ENCODE peak calls at places on chromosomes 7 and 10, in eight cellular contexts. D, U, R, K, Z, I, J and O are unnamed samples.

GRCh38 chr10:73182568-73182967 is 14.6 kb downstream of the FAM149B1 start:
- DNase-seq in D (no peak), U (no peak), R (no peak), K (no peak), Z (no peak), I (no peak), J (peak; percentile 22), O (no peak)

GRCh38 chr10:92575961-92576360 is 2.1 kb upstream of the IDE start:
- DNase-seq in D (peak; percentile 59), U (no peak), R (peak; percentile 61), K (no peak), Z (no peak), I (no peak), J (no peak), O (no peak)

GRCh38 chr7:133023370-133024075 is 58.4 kb downstream of the CHCHD3 start:
- DNase-seq in D (no peak), U (no peak), R (peak; percentile 10), K (no peak), Z (no peak), I (no peak), J (no peak), O (no peak)

GRCh38 chr7:92685146-92686042 is 95.2 kb upstream of the FAM133B start:
- DNase-seq in D (no peak), U (no peak), R (no peak), K (no peak), Z (peak; percentile 41), I (no peak), J (peak; percentile 12), O (no peak)

GRCh38 chr10:71334228-71334791 is 15.3 kb downstream of the SLC29A3 start:
- DNase-seq in D (peak; percentile 45), U (no peak), R (peak; percentile 51), K (no peak), Z (no peak), I (no peak), J (peak; percentile 76), O (no peak)

GRCh38 chr10:30088178-30088577 is 28.8 kb upstream of the JCAD start:
- DNase-seq in D (no peak), U (no peak), R (no peak), K (no peak), Z (no peak), I (peak; percentile 1), J (no peak), O (no peak)

GRCh38 chr10:109912335-109913282 is 10.7 kb downstream of the XPNPEP1 start:
- DNase-seq in D (no peak), U (no peak), R (peak; percentile 62), K (no peak), Z (no peak), I (no peak), J (no peak), O (no peak)

GRCh38 chr7:156889089-156889488 is 3.9 kb downstream of the LMBR1 start:
- DNase-seq in D (no peak), U (no peak), R (no peak), K (no peak), Z (no peak), I (no peak), J (no peak), O (no peak)

GRCh38 chr10:48333856-48334255 is 27.4 kb downstream of the MAPK8 start:
- DNase-seq in D (no peak), U (no peak), R (peak; percentile 57), K (no peak), Z (no peak), I (no peak), J (no peak), O (no peak)

GRCh38 chr7:77447616-77448015 is 31.5 kb upstream of the GSAP start:
- DNase-seq in D (no peak), U (no peak), R (peak; percentile 25), K (no peak), Z (no peak), I (no peak), J (no peak), O (no peak)

GRCh38 chr7:153158204-153158603 is 398.7 kb downstream of the ACTR3B start:
- DNase-seq in D (no peak), U (no peak), R (no peak), K (no peak), Z (no peak), I (no peak), J (peak; percentile 11), O (no peak)

GRCh38 chr7:2032876-2033407 is 199.8 kb downstream of the MAD1L1 start:
- DNase-seq in D (no peak), U (no peak), R (no peak), K (no peak), Z (no peak), I (no peak), J (no peak), O (no peak)

GRCh38 chr7:28957822-28958234 is 302 bp downstream of the TRIL start:
- DNase-seq in D (no peak), U (peak; percentile 46), R (no peak), K (no peak), Z (no peak), I (no peak), J (peak; percentile 74), O (no peak)

GRCh38 chr7:44565097-44565794 is 8.5 kb downstream of the DDX56 start:
- DNase-seq in D (peak; percentile 65), U (peak; percentile 85), R (peak; percentile 50), K (no peak), Z (peak; percentile 43), I (peak; percentile 51), J (peak; percentile 79), O (peak; percentile 76)

GRCh38 chr7:69608049-69608448 is 9.8 kb downstream of the AUTS2 start:
- DNase-seq in D (no peak), U (no peak), R (no peak), K (no peak), Z (no peak), I (no peak), J (no peak), O (no peak)

GRCh38 chr10:123868058-123868995 is 23.3 kb downstream of the CPXM2 start:
- DNase-seq in D (no peak), U (no peak), R (no peak), K (no peak), Z (no peak), I (no peak), J (no peak), O (no peak)

GRCh38 chr10:118500477-118501104 is 94.9 kb downstream of the PRLHR start:
- DNase-seq in D (no peak), U (no peak), R (no peak), K (no peak), Z (no peak), I (no peak), J (no peak), O (no peak)

GRCh38 chr10:80204193-80204714 is 1.1 kb downstream of the ANXA11 start:
- DNase-seq in D (peak; percentile 46), U (no peak), R (peak; percentile 17), K (no peak), Z (no peak), I (no peak), J (peak; percentile 72), O (peak; percentile 72)

GRCh38 chr10:7553531-7553930 is 113.2 kb downstream of the ITIH5 start:
- DNase-seq in D (no peak), U (no peak), R (no peak), K (no peak), Z (no peak), I (no peak), J (no peak), O (no peak)

GRCh38 chr7:28739826-28740225 is 218.3 kb downstream of the TRIL start:
- DNase-seq in D (no peak), U (no peak), R (no peak), K (no peak), Z (no peak), I (no peak), J (no peak), O (no peak)

GRCh38 chr7:31735991-31736982 is 49.3 kb downstream of the PPP1R17 start:
- DNase-seq in D (peak; percentile 67), U (peak; percentile 76), R (peak; percentile 64), K (peak; percentile 20), Z (no peak), I (peak; percentile 65), J (peak; percentile 81), O (peak; percentile 66)

GRCh38 chr10:124605856-124606812 is 138.0 kb downstream of the FAM53B start:
- DNase-seq in D (no peak), U (peak; percentile 16), R (no peak), K (no peak), Z (no peak), I (no peak), J (no peak), O (no peak)

GRCh38 chr7:45596665-45597095 is 22.5 kb downstream of the ADCY1 start:
- DNase-seq in D (no peak), U (no peak), R (no peak), K (no peak), Z (no peak), I (no peak), J (no peak), O (no peak)

GRCh38 chr7:107167483-107168232 is 1.1 kb upstream of the HBP1 start:
- DNase-seq in D (peak; percentile 94), U (no peak), R (peak; percentile 85), K (peak; percentile 12), Z (peak; percentile 58), I (no peak), J (no peak), O (peak; percentile 66)

GRCh38 chr10:91124016-91124415 is 96.4 kb upstream of the PCGF5 start:
- DNase-seq in D (no peak), U (no peak), R (no peak), K (no peak), Z (no peak), I (no peak), J (no peak), O (no peak)

GRCh38 chr7:43565786-43566185 is 17.1 kb upstream of the STK17A start:
- DNase-seq in D (peak; percentile 72), U (no peak), R (no peak), K (no peak), Z (no peak), I (no peak), J (no peak), O (no peak)

GRCh38 chr10:57017356-57018037 is 656.4 kb upstream of the ZWINT start:
- DNase-seq in D (no peak), U (no peak), R (no peak), K (no peak), Z (no peak), I (no peak), J (peak; percentile 31), O (no peak)

GRCh38 chr7:81462672-81463071 is 307.2 kb downstream of the HGF start:
- DNase-seq in D (peak; percentile 75), U (no peak), R (peak; percentile 53), K (no peak), Z (no peak), I (no peak), J (no peak), O (no peak)

GRCh38 chr7:112495820-112496462 is 15.2 kb downstream of the LSMEM1 start:
- DNase-seq in D (peak; percentile 74), U (no peak), R (peak; percentile 72), K (no peak), Z (peak; percentile 3), I (peak; percentile 15), J (peak; percentile 43), O (peak; percentile 66)

GRCh38 chr7:132580277-132580676 is 4.0 kb upstream of the PLXNA4 start:
- DNase-seq in D (peak; percentile 32), U (no peak), R (peak; percentile 59), K (no peak), Z (no peak), I (no peak), J (no peak), O (no peak)

GRCh38 chr10:75803816-75804576 is 372.6 kb downstream of the LRMDA start:
- DNase-seq in D (no peak), U (peak; percentile 46), R (no peak), K (no peak), Z (no peak), I (no peak), J (no peak), O (peak; percentile 37)

GRCh38 chr7:20296444-20296843 is 34.3 kb upstream of the ITGB8 start:
- DNase-seq in D (no peak), U (no peak), R (peak; percentile 61), K (no peak), Z (no peak), I (no peak), J (no peak), O (no peak)